ENCODE peak calls at places on chromosomes 13 and 19, in four cellular contexts. C is iris pigment epithelial cell, E is amniotic stem cell, T is substantia nigra. H is an unnamed sample.

GRCh38 chr13:97802213-97802612 is 151.3 kb upstream of the IPO5 start:
- DNase-seq in C (no peak), E (no peak), T (no peak), H (no peak)

GRCh38 chr13:43223206-43223605 is 199.8 kb downstream of the DNAJC15 start:
- DNase-seq in E (no peak), T (no peak), C (no peak), H (no peak)

GRCh38 chr19:44603201-44603945 is 10.0 kb upstream of the IGSF23 start:
- DNase-seq in E (peak), C (peak), T (no peak), H (no peak)

GRCh38 chr19:13803038-13803437 is 7.8 kb downstream of the ZSWIM4 start:
- DNase-seq in T (no peak), E (no peak), C (no peak), H (no peak)

GRCh38 chr19:2381151-2381822 is 21.2 kb downstream of the TMPRSS9 start:
- DNase-seq in T (peak), C (peak), E (no peak), H (no peak)

GRCh38 chr13:22800726-22801401 is 379.9 kb upstream of the SGCG start:
- DNase-seq in C (no peak), E (no peak), T (peak), H (peak)

GRCh38 chr19:18423258-18424020 is 4.2 kb downstream of the SSBP4 start:
- DNase-seq in C (no peak), T (no peak), E (no peak), H (no peak)

GRCh38 chr13:103833453-103833852 is 767.2 kb upstream of the SLC10A2 start:
- DNase-seq in C (no peak), E (no peak), T (no peak), H (no peak)

GRCh38 chr13:30037306-30037705 is 186.9 kb upstream of the UBL3 start:
- DNase-seq in C (no peak), E (no peak), T (no peak), H (no peak)

GRCh38 chr19:52566121-52566520 is 4.0 kb upstream of the ZNF701 start:
- DNase-seq in C (no peak), T (no peak), E (no peak), H (no peak)

GRCh38 chr13:58712191-58712590 is 1080.6 kb downstream of the PCDH17 start:
- DNase-seq in T (no peak), C (no peak), E (no peak), H (no peak)

GRCh38 chr13:48126944-48127814 is 32.3 kb upstream of the MED4 start:
- DNase-seq in E (no peak), C (peak), T (peak), H (peak)

GRCh38 chr13:103386341-103386740 is 320.1 kb upstream of the SLC10A2 start:
- DNase-seq in T (no peak), C (peak), E (no peak), H (no peak)

GRCh38 chr13:27728271-27728670 is 64.0 kb upstream of the GSX1 start:
- DNase-seq in C (no peak), E (no peak), T (peak), H (peak)

GRCh38 chr13:91722267-91722884 is 324.0 kb downstream of the GPC5 start:
- DNase-seq in C (peak), E (no peak), T (no peak), H (no peak)

H was measured in C1 segment of cervical spinal cord.